ENCODE peak calls at places on chromosomes 4 and X, in seven cellular contexts. One of them, this sample, is unnamed.

GRCh38 chrX:10177620-10178019 is 20.8 kb downstream of the CLCN4 start:
- DNase-seq in H1: no peak
- DNase-seq in K562: no peak
- DNase-seq in HCT116: no peak
- DNase-seq in SK-N-SH: no peak
- DNase-seq in HepG2: no peak
- DNase-seq in GM12878: no peak
- DNase-seq in this sample: no peak

GRCh38 chrX:64093761-64094160 is 111.7 kb downstream of the AMER1 start:
- DNase-seq in H1: no peak
- DNase-seq in K562: peak
- DNase-seq in HCT116: no peak
- DNase-seq in SK-N-SH: peak
- DNase-seq in HepG2: no peak
- DNase-seq in GM12878: no peak
- DNase-seq in this sample: peak

GRCh38 chr4:82268050-82268825 is 105.6 kb downstream of the HNRNPD start:
- DNase-seq in H1: peak
- DNase-seq in K562: peak
- DNase-seq in HCT116: peak
- DNase-seq in SK-N-SH: peak
- DNase-seq in HepG2: peak
- DNase-seq in GM12878: no peak
- DNase-seq in this sample: peak

GRCh38 chr4:148776944-148777343 is 334.7 kb upstream of the NR3C2 start:
- DNase-seq in H1: no peak
- DNase-seq in K562: no peak
- DNase-seq in HCT116: no peak
- DNase-seq in SK-N-SH: no peak
- DNase-seq in HepG2: no peak
- DNase-seq in GM12878: no peak
- DNase-seq in this sample: no peak

GRCh38 chr4:54499308-54500074 is 158.3 kb upstream of the KIT start:
- DNase-seq in H1: no peak
- DNase-seq in K562: peak
- DNase-seq in HCT116: no peak
- DNase-seq in SK-N-SH: no peak
- DNase-seq in HepG2: no peak
- DNase-seq in GM12878: no peak
- DNase-seq in this sample: no peak

GRCh38 chrX:105821471-105822081 is 763 bp upstream of the NRK start:
- DNase-seq in H1: peak
- DNase-seq in K562: no peak
- DNase-seq in HCT116: no peak
- DNase-seq in SK-N-SH: peak
- DNase-seq in HepG2: no peak
- DNase-seq in GM12878: no peak
- DNase-seq in this sample: peak

GRCh38 chr4:80587861-80588385 is 252.4 kb downstream of the CFAP299 start:
- DNase-seq in H1: no peak
- DNase-seq in K562: no peak
- DNase-seq in HCT116: no peak
- DNase-seq in SK-N-SH: no peak
- DNase-seq in HepG2: no peak
- DNase-seq in GM12878: no peak
- DNase-seq in this sample: no peak

GRCh38 chr4:803884-804283 is 22.0 kb downstream of the CPLX1 start:
- DNase-seq in H1: no peak
- DNase-seq in K562: no peak
- DNase-seq in HCT116: no peak
- DNase-seq in SK-N-SH: no peak
- DNase-seq in HepG2: no peak
- DNase-seq in GM12878: no peak
- DNase-seq in this sample: no peak

GRCh38 chr4:127249066-127249766 is 383.5 kb upstream of the INTU start:
- DNase-seq in H1: no peak
- DNase-seq in K562: peak
- DNase-seq in HCT116: no peak
- DNase-seq in SK-N-SH: no peak
- DNase-seq in HepG2: no peak
- DNase-seq in GM12878: no peak
- DNase-seq in this sample: no peak

GRCh38 chrX:42096262-42096939 is 173.0 kb upstream of the CASK start:
- DNase-seq in H1: no peak
- DNase-seq in K562: peak
- DNase-seq in HCT116: peak
- DNase-seq in SK-N-SH: no peak
- DNase-seq in HepG2: peak
- DNase-seq in GM12878: no peak
- DNase-seq in this sample: no peak

GRCh38 chr4:123952530-123953274 is 556.1 kb downstream of the SPRY1 start:
- DNase-seq in H1: no peak
- DNase-seq in K562: no peak
- DNase-seq in HCT116: no peak
- DNase-seq in SK-N-SH: no peak
- DNase-seq in HepG2: no peak
- DNase-seq in GM12878: no peak
- DNase-seq in this sample: no peak

GRCh38 chr4:145921231-145921630 is 17.4 kb downstream of the ZNF827 start:
- DNase-seq in H1: no peak
- DNase-seq in K562: no peak
- DNase-seq in HCT116: no peak
- DNase-seq in SK-N-SH: no peak
- DNase-seq in HepG2: no peak
- DNase-seq in GM12878: no peak
- DNase-seq in this sample: no peak

GRCh38 chr4:152935138-152935537 is 985 bp upstream of the FHDC1 start:
- DNase-seq in H1: no peak
- DNase-seq in K562: peak
- DNase-seq in HCT116: peak
- DNase-seq in SK-N-SH: no peak
- DNase-seq in HepG2: no peak
- DNase-seq in GM12878: no peak
- DNase-seq in this sample: peak

GRCh38 chr4:154936873-154937272 is 155.8 kb downstream of the RBM46 start:
- DNase-seq in H1: no peak
- DNase-seq in K562: no peak
- DNase-seq in HCT116: no peak
- DNase-seq in SK-N-SH: no peak
- DNase-seq in HepG2: no peak
- DNase-seq in GM12878: no peak
- DNase-seq in this sample: no peak

GRCh38 chr4:5589495-5589894 is 118.9 kb downstream of the EVC2 start:
- DNase-seq in H1: no peak
- DNase-seq in K562: no peak
- DNase-seq in HCT116: no peak
- DNase-seq in SK-N-SH: no peak
- DNase-seq in HepG2: no peak
- DNase-seq in GM12878: no peak
- DNase-seq in this sample: no peak

GRCh38 chr4:41102360-41103092 is 111.8 kb downstream of the APBB2 start:
- DNase-seq in H1: no peak
- DNase-seq in K562: no peak
- DNase-seq in HCT116: no peak
- DNase-seq in SK-N-SH: no peak
- DNase-seq in HepG2: no peak
- DNase-seq in GM12878: no peak
- DNase-seq in this sample: no peak

GRCh38 chr4:74338792-74339333 is 26.1 kb upstream of the EREG start:
- DNase-seq in H1: no peak
- DNase-seq in K562: no peak
- DNase-seq in HCT116: no peak
- DNase-seq in SK-N-SH: no peak
- DNase-seq in HepG2: no peak
- DNase-seq in GM12878: no peak
- DNase-seq in this sample: no peak

GRCh38 chr4:122003335-122003734 is 51.5 kb upstream of the TRPC3 start:
- DNase-seq in H1: peak
- DNase-seq in K562: peak
- DNase-seq in HCT116: peak
- DNase-seq in SK-N-SH: peak
- DNase-seq in HepG2: peak
- DNase-seq in GM12878: peak
- DNase-seq in this sample: peak

GRCh38 chr4:152709675-152710438 is 30.1 kb upstream of the TMEM154 start:
- DNase-seq in H1: no peak
- DNase-seq in K562: no peak
- DNase-seq in HCT116: no peak
- DNase-seq in SK-N-SH: no peak
- DNase-seq in HepG2: no peak
- DNase-seq in GM12878: peak
- DNase-seq in this sample: no peak

GRCh38 chrX:18075603-18076002 is 145.1 kb downstream of the BEND2 start:
- DNase-seq in H1: no peak
- DNase-seq in K562: no peak
- DNase-seq in HCT116: no peak
- DNase-seq in SK-N-SH: no peak
- DNase-seq in HepG2: no peak
- DNase-seq in GM12878: no peak
- DNase-seq in this sample: no peak

GRCh38 chrX:1749499-1749898 is 134.6 kb downstream of the ASMT start:
- DNase-seq in H1: no peak
- DNase-seq in K562: no peak
- DNase-seq in HCT116: no peak
- DNase-seq in SK-N-SH: no peak
- DNase-seq in HepG2: no peak
- DNase-seq in GM12878: no peak
- DNase-seq in this sample: no peak

GRCh38 chrX:144896323-144896722 is 351.0 kb upstream of the SPANXN1 start:
- DNase-seq in H1: no peak
- DNase-seq in K562: no peak
- DNase-seq in HCT116: no peak
- DNase-seq in SK-N-SH: peak
- DNase-seq in HepG2: no peak
- DNase-seq in GM12878: no peak
- DNase-seq in this sample: no peak

GRCh38 chrX:68072016-68072415 is 361.3 kb downstream of the OPHN1 start:
- DNase-seq in H1: no peak
- DNase-seq in K562: no peak
- DNase-seq in HCT116: no peak
- DNase-seq in SK-N-SH: no peak
- DNase-seq in HepG2: no peak
- DNase-seq in GM12878: no peak
- DNase-seq in this sample: no peak
- TF ChIP-seq JUND in H1: no peak
- TF ChIP-seq JUND in K562: no peak
- TF ChIP-seq JUND in HCT116: no peak
- TF ChIP-seq JUND in SK-N-SH: peak
- TF ChIP-seq JUND in HepG2: no peak
- TF ChIP-seq JUND in GM12878: no peak
- TF ChIP-seq JUND in this sample: no peak

DNA sequence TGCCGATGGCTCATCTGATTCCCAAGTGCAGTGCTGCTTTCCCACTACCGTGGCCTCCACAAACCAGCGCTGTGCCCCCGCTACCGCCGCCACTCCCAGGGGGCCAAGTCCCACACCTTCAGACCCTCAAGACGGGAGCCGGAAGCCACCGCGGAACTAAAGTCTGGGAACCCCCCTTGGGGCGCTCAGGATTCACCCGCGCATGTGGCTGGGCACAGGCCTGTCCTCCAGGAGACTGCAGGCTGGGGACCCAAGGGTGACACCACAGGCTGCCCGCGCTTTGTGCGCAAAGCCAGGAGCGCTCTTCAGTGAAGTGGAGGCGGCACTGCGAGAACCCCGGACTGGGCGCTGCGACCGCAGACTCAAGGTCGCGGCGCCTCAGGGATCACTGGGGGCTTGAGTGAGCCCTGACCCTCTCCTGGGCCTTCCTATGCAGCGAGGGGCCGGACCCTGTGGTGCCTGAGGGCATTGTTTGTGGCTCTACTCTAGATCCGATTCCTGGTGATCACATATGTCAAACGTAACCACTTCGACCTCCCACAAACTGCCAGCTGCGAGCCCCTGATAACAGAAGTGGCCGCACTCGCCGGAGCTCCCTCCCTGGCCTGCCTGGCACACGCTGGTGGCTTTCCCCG is 20.4 kb upstream of the TBC1D14 start:
- DNase-seq in H1: no peak
- DNase-seq in K562: no peak
- DNase-seq in HCT116: no peak
- DNase-seq in SK-N-SH: no peak
- DNase-seq in HepG2: no peak
- DNase-seq in GM12878: no peak
- DNase-seq in this sample: no peak
- TF ChIP-seq JUND in H1: no peak
- TF ChIP-seq JUND in K562: no peak
- TF ChIP-seq JUND in HCT116: no peak
- TF ChIP-seq JUND in SK-N-SH: no peak
- TF ChIP-seq JUND in HepG2: no peak
- TF ChIP-seq JUND in GM12878: no peak
- TF ChIP-seq JUND in this sample: no peak

GRCh38 chr4:16545656-16546055 is 319.4 kb upstream of the TAPT1 start:
- DNase-seq in H1: no peak
- DNase-seq in K562: no peak
- DNase-seq in HCT116: no peak
- DNase-seq in SK-N-SH: no peak
- DNase-seq in HepG2: no peak
- DNase-seq in GM12878: no peak
- DNase-seq in this sample: no peak
- TF ChIP-seq JUND in H1: no peak
- TF ChIP-seq JUND in K562: no peak
- TF ChIP-seq JUND in HCT116: no peak
- TF ChIP-seq JUND in SK-N-SH: no peak
- TF ChIP-seq JUND in HepG2: no peak
- TF ChIP-seq JUND in GM12878: no peak
- TF ChIP-seq JUND in this sample: no peak

GRCh38 chr4:103450693-103451092 is 252.6 kb upstream of the CENPE start:
- DNase-seq in H1: no peak
- DNase-seq in K562: no peak
- DNase-seq in HCT116: no peak
- DNase-seq in SK-N-SH: no peak
- DNase-seq in HepG2: no peak
- DNase-seq in GM12878: no peak
- DNase-seq in this sample: no peak

GRCh38 chr4:103449285-103449684 is 251.1 kb upstream of the CENPE start:
- DNase-seq in H1: no peak
- DNase-seq in K562: no peak
- DNase-seq in HCT116: no peak
- DNase-seq in SK-N-SH: no peak
- DNase-seq in HepG2: no peak
- DNase-seq in GM12878: no peak
- DNase-seq in this sample: no peak

GRCh38 chr4:103445377-103445776 is 247.2 kb upstream of the CENPE start:
- DNase-seq in H1: no peak
- DNase-seq in K562: no peak
- DNase-seq in HCT116: no peak
- DNase-seq in SK-N-SH: no peak
- DNase-seq in HepG2: no peak
- DNase-seq in GM12878: no peak
- DNase-seq in this sample: no peak

GRCh38 chr4:103451341-103451740 is 253.2 kb upstream of the CENPE start:
- DNase-seq in H1: no peak
- DNase-seq in K562: no peak
- DNase-seq in HCT116: peak
- DNase-seq in SK-N-SH: no peak
- DNase-seq in HepG2: no peak
- DNase-seq in GM12878: no peak
- DNase-seq in this sample: no peak
- TF ChIP-seq JUND in H1: no peak
- TF ChIP-seq JUND in K562: no peak
- TF ChIP-seq JUND in HCT116: peak
- TF ChIP-seq JUND in SK-N-SH: no peak
- TF ChIP-seq JUND in HepG2: no peak
- TF ChIP-seq JUND in GM12878: no peak
- TF ChIP-seq JUND in this sample: no peak